ENCODE peak calls at places on chromosome 5, in seven cellular contexts. Z, E, D, M, S, I and N are unnamed samples.

GRCh38 chr5:29077451-29077850 is 2039.1 kb upstream of the CDH9 start:
- DNase-seq in Z (peak; percentile 11), E (peak; percentile 45), D (no peak), M (no peak), S (no peak), I (no peak), N (no peak)

GRCh38 chr5:58231041-58231440 is 228.8 kb downstream of the PLK2 start:
- DNase-seq in Z (no peak), E (peak; percentile 20), D (no peak), M (peak; percentile 13), S (no peak), I (no peak), N (no peak)

GRCh38 chr5:159047081-159047480 is 52.6 kb downstream of the EBF1 start:
- DNase-seq in Z (peak; percentile 85), E (no peak), D (no peak), M (peak; percentile 68), S (no peak), I (no peak), N (no peak)

GRCh38 chr5:154385236-154385512 is 60.6 kb upstream of the SAP30L start:
- DNase-seq in Z (no peak), E (no peak), D (no peak), M (no peak), S (no peak), I (no peak), N (no peak)

GRCh38 chr5:53110156-53110555 is 599 bp upstream of the MOCS2 start:
- DNase-seq in Z (no peak), E (no peak), D (no peak), M (no peak), S (peak; percentile 22), I (no peak), N (no peak)

GRCh38 chr5:132883261-132883834 is 9.9 kb downstream of the LEAP2 start:
- DNase-seq in Z (peak; percentile 57), E (peak; percentile 80), D (no peak), M (peak; percentile 64), S (peak; percentile 67), I (peak; percentile 43), N (peak; percentile 43)

GRCh38 chr5:100430268-100430900 is 104.8 kb upstream of the FAM174A start:
- DNase-seq in Z (peak; percentile 41), E (peak; percentile 41), D (no peak), M (peak; percentile 25), S (peak; percentile 79), I (peak; percentile 27), N (peak; percentile 43)

GRCh38 chr5:143101134-143101533 is 302.4 kb downstream of the NR3C1 start:
- DNase-seq in Z (no peak), E (no peak), D (no peak), M (no peak), S (no peak), I (peak; percentile 65), N (peak; percentile 65)

GRCh38 chr5:109407913-109408312 is 1.9 kb downstream of the PJA2 start:
- DNase-seq in Z (no peak), E (no peak), D (no peak), M (no peak), S (no peak), I (peak; percentile 19), N (peak; percentile 9)

GRCh38 chr5:1104327-1105006 is 7.4 kb downstream of the SLC12A7 start:
- DNase-seq in Z (no peak), E (no peak), D (peak; percentile 74), M (no peak), S (no peak), I (no peak), N (no peak)

GRCh38 chr5:173775261-173775660 is 112.9 kb upstream of the CPEB4 start:
- DNase-seq in Z (no peak), E (no peak), D (no peak), M (no peak), S (no peak), I (no peak), N (no peak)

GRCh38 chr5:132813599-132814440 is 718 bp downstream of the SOWAHA start:
- DNase-seq in Z (no peak), E (peak; percentile 34), D (no peak), M (peak; percentile 29), S (peak; percentile 75), I (peak; percentile 51), N (peak; percentile 79)

GRCh38 chr5:170478306-170478705 is 25.5 kb upstream of the KCNIP1 start:
- DNase-seq in Z (no peak), E (no peak), D (no peak), M (no peak), S (no peak), I (no peak), N (no peak)

GRCh38 chr5:153584561-153585359 is 94.3 kb downstream of the GRIA1 start:
- DNase-seq in Z (no peak), E (no peak), D (no peak), M (no peak), S (no peak), I (no peak), N (no peak)

GRCh38 chr5:37926732-37927131 is 86.9 kb upstream of the GDNF start:
- DNase-seq in Z (no peak), E (no peak), D (no peak), M (no peak), S (no peak), I (no peak), N (no peak)

GRCh38 chr5:61504143-61504542 is 172.1 kb downstream of the ZSWIM6 start:
- DNase-seq in Z (no peak), E (no peak), D (no peak), M (no peak), S (no peak), I (no peak), N (no peak)

GRCh38 chr5:144328505-144328904 is 157.8 kb downstream of the KCTD16 start:
- DNase-seq in Z (no peak), E (no peak), D (no peak), M (no peak), S (no peak), I (no peak), N (no peak)

GRCh38 chr5:126056851-126057622 is 366.2 kb upstream of the GRAMD2B start:
- DNase-seq in Z (no peak), E (no peak), D (no peak), M (no peak), S (peak; percentile 98), I (no peak), N (no peak)

GRCh38 chr5:172086312-172086975 is 80.0 kb upstream of the FBXW11 start:
- DNase-seq in Z (no peak), E (no peak), D (no peak), M (no peak), S (no peak), I (no peak), N (no peak)

GRCh38 chr5:38598994-38599611 is 42.7 kb upstream of the LIFR start:
- DNase-seq in Z (peak; percentile 74), E (peak; percentile 57), D (no peak), M (peak; percentile 88), S (no peak), I (no peak), N (no peak)

GRCh38 chr5:59843511-59844230 is 49.9 kb downstream of the PDE4D start:
- DNase-seq in Z (no peak), E (no peak), D (no peak), M (no peak), S (no peak), I (no peak), N (no peak)

GRCh38 chr5:64827703-64828102 is 59.0 kb downstream of the CWC27 start:
- DNase-seq in Z (peak; percentile 32), E (no peak), D (no peak), M (no peak), S (no peak), I (no peak), N (no peak)

GRCh38 chr5:160468576-160468975 is 46.9 kb downstream of the PTTG1 start:
- DNase-seq in Z (no peak), E (no peak), D (no peak), M (no peak), S (no peak), I (no peak), N (no peak)

GRCh38 chr5:52705720-52706119 is 82.0 kb upstream of the ITGA1 start:
- DNase-seq in Z (no peak), E (no peak), D (no peak), M (no peak), S (no peak), I (no peak), N (no peak)

DNA sequence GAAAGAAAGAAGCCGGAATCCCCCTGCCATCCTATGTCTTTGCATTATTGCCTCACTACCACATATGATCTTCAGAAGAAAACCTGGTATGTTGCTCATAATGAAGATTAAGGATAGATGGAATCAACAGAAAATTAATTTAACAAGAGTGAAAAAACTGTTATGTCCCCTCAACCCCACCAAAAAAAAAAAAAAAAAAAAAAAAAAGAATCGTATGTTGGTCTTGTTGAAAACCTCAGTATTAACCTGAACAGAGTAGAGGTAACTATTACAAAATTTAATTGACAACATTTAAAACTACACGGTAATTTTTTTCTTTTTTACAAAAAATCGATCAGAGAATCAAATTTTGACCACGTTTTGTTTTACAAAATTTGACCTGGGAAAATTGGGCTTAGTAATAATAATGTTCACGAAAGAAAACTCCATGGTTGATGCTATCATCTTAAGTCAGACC is 827 bp upstream of the CSNK1A1 start:
- DNase-seq in Z (no peak), E (no peak), D (no peak), M (no peak), S (no peak), I (no peak), N (no peak)
- TF ChIP-seq CTCF in Z (no peak), E (no peak), D (no peak), M (no peak), S (no peak), I (no peak), N (no peak)

GRCh38 chr5:67166460-67166871 is 30.1 kb downstream of the CD180 start:
- DNase-seq in Z (no peak), E (no peak), D (peak; percentile 87), M (no peak), S (no peak), I (peak; percentile 51), N (peak; percentile 40)
- TF ChIP-seq CTCF in Z (no peak), E (peak; percentile 6), D (no peak), M (no peak), S (no peak), I (peak; percentile 5), N (no peak)

DNA sequence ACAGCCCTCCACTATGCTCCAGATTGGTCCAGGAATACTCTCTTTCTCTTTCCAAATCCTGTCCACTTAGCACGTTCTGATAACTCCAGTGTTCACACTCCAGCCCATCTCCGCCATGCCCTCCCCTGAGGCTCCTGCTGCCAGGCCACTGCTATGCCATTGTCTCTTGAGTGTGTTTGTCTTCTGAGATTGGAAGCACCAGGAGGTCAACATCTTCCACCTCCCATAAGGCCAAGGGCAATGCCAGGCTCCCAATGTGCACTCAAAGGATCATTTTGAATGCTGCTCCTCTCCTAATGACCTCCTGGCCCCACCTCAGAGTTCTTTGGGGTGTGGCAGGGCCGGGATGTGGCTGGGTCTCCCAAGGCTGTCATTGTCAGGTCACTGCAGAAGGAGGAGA is 19.5 kb downstream of the IGIP start:
- DNase-seq in Z (no peak), E (no peak), D (no peak), M (no peak), S (no peak), I (no peak), N (no peak)
- TF ChIP-seq CTCF in Z (no peak), E (no peak), D (no peak), M (no peak), S (no peak), I (no peak), N (no peak)

GRCh38 chr5:76473676-76474075 is 70.6 kb downstream of the IQGAP2 start:
- DNase-seq in Z (no peak), E (no peak), D (no peak), M (no peak), S (no peak), I (peak; percentile 33), N (peak; percentile 21)
- TF ChIP-seq CTCF in Z (no peak), E (no peak), D (no peak), M (no peak), S (no peak), I (no peak), N (no peak)

GRCh38 chr5:83721878-83722779 is 1.5 kb upstream of the HAPLN1 start:
- DNase-seq in Z (peak; percentile 79), E (peak; percentile 64), D (peak; percentile 82), M (peak; percentile 78), S (peak; percentile 85), I (peak; percentile 73), N (peak; percentile 71)
- TF ChIP-seq CTCF in Z (peak; percentile 61), E (peak; percentile 54), D (peak; percentile 27), M (peak; percentile 50), S (peak; percentile 43), I (peak; percentile 68), N (peak; percentile 46)